ENCODE peak calls at places on chromosomes 6 and 20, in nine cellular contexts. One of them, this sample, is unnamed.

GRCh38 chr20:41245086-41245707 is 72.3 kb downstream of the ZHX3 start:
- DNase-seq in EL: no peak
- DNase-seq in non-pigmented ciliary epithelial cell: no peak
- DNase-seq in aorta: no peak
- DNase-seq in fibroblast of mammary gland: peak; percentile 52
- DNase-seq in MM.1S: no peak
- DNase-seq in substantia nigra: peak; percentile 16
- DNase-seq in hepatocyte: no peak
- DNase-seq in CD8-positive, alpha-beta T cell: no peak
- DNase-seq in this sample: no peak

GRCh38 chr20:38932457-38933120 is 6.4 kb downstream of the FAM83D start:
- DNase-seq in substantia nigra: no peak
- DNase-seq in EL: peak; percentile 51
- DNase-seq in hepatocyte: no peak
- DNase-seq in aorta: no peak
- DNase-seq in CD8-positive, alpha-beta T cell: no peak
- DNase-seq in fibroblast of mammary gland: peak; percentile 56
- DNase-seq in non-pigmented ciliary epithelial cell: peak; percentile 17
- DNase-seq in MM.1S: no peak
- DNase-seq in this sample: no peak

GRCh38 chr20:37363221-37364012 is 17.5 kb downstream of the SRC start:
- DNase-seq in MM.1S: no peak
- DNase-seq in CD8-positive, alpha-beta T cell: no peak
- DNase-seq in aorta: no peak
- DNase-seq in hepatocyte: no peak
- DNase-seq in non-pigmented ciliary epithelial cell: no peak
- DNase-seq in fibroblast of mammary gland: no peak
- DNase-seq in substantia nigra: no peak
- DNase-seq in EL: no peak
- DNase-seq in this sample: no peak

GRCh38 chr6:143339223-143339622 is 111.3 kb downstream of the ADAT2 start:
- DNase-seq in EL: no peak
- DNase-seq in fibroblast of mammary gland: no peak
- DNase-seq in substantia nigra: no peak
- DNase-seq in hepatocyte: no peak
- DNase-seq in aorta: no peak
- DNase-seq in MM.1S: no peak
- DNase-seq in non-pigmented ciliary epithelial cell: no peak
- DNase-seq in CD8-positive, alpha-beta T cell: no peak
- DNase-seq in this sample: no peak

GRCh38 chr6:45746046-45746445 is 269.6 kb downstream of the CLIC5 start:
- DNase-seq in MM.1S: no peak
- DNase-seq in EL: peak; percentile 90
- DNase-seq in non-pigmented ciliary epithelial cell: peak; percentile 78
- DNase-seq in hepatocyte: no peak
- DNase-seq in substantia nigra: no peak
- DNase-seq in aorta: no peak
- DNase-seq in fibroblast of mammary gland: peak; percentile 77
- DNase-seq in CD8-positive, alpha-beta T cell: no peak
- DNase-seq in this sample: no peak

GRCh38 chr6:130105996-130106704 is 87.8 kb downstream of the L3MBTL3 start:
- DNase-seq in hepatocyte: no peak
- DNase-seq in non-pigmented ciliary epithelial cell: no peak
- DNase-seq in fibroblast of mammary gland: no peak
- DNase-seq in substantia nigra: no peak
- DNase-seq in MM.1S: no peak
- DNase-seq in EL: no peak
- DNase-seq in CD8-positive, alpha-beta T cell: no peak
- DNase-seq in aorta: no peak
- DNase-seq in this sample: no peak

GRCh38 chr20:50592282-50593004 is 82.3 kb downstream of the PTPN1 start:
- DNase-seq in EL: no peak
- DNase-seq in CD8-positive, alpha-beta T cell: no peak
- DNase-seq in hepatocyte: no peak
- DNase-seq in MM.1S: no peak
- DNase-seq in substantia nigra: no peak
- DNase-seq in fibroblast of mammary gland: peak; percentile 33
- DNase-seq in non-pigmented ciliary epithelial cell: no peak
- DNase-seq in aorta: no peak
- DNase-seq in this sample: no peak

GRCh38 chr6:152720964-152721363 is 23.3 kb downstream of the MYCT1 start:
- DNase-seq in MM.1S: no peak
- DNase-seq in fibroblast of mammary gland: peak; percentile 16
- DNase-seq in EL: no peak
- DNase-seq in non-pigmented ciliary epithelial cell: no peak
- DNase-seq in aorta: no peak
- DNase-seq in CD8-positive, alpha-beta T cell: no peak
- DNase-seq in hepatocyte: no peak
- DNase-seq in substantia nigra: no peak
- DNase-seq in this sample: peak; percentile 55

GRCh38 chr6:83417880-83418663 is 12.8 kb downstream of the ME1 start:
- DNase-seq in EL: peak; percentile 52
- DNase-seq in hepatocyte: peak; percentile 74
- DNase-seq in substantia nigra: no peak
- DNase-seq in MM.1S: peak; percentile 59
- DNase-seq in aorta: no peak
- DNase-seq in non-pigmented ciliary epithelial cell: peak; percentile 24
- DNase-seq in fibroblast of mammary gland: peak; percentile 75
- DNase-seq in CD8-positive, alpha-beta T cell: no peak
- DNase-seq in this sample: peak; percentile 10

GRCh38 chr20:25739615-25740320 is 43.1 kb upstream of the ZNF337 start:
- DNase-seq in non-pigmented ciliary epithelial cell: no peak
- DNase-seq in EL: peak; percentile 85
- DNase-seq in substantia nigra: no peak
- DNase-seq in hepatocyte: no peak
- DNase-seq in CD8-positive, alpha-beta T cell: no peak
- DNase-seq in aorta: no peak
- DNase-seq in fibroblast of mammary gland: peak; percentile 34
- DNase-seq in MM.1S: no peak
- DNase-seq in this sample: no peak

GRCh38 chr6:31680841-31681671 is at the start of gene LY6G5C:
- DNase-seq in CD8-positive, alpha-beta T cell: peak; percentile 54
- DNase-seq in aorta: peak; percentile 90
- DNase-seq in non-pigmented ciliary epithelial cell: peak; percentile 74
- DNase-seq in substantia nigra: peak; percentile 75
- DNase-seq in EL: peak; percentile 85
- DNase-seq in MM.1S: peak; percentile 65
- DNase-seq in hepatocyte: peak; percentile 89
- DNase-seq in fibroblast of mammary gland: peak; percentile 91
- DNase-seq in this sample: peak; percentile 74

GRCh38 chr6:75204222-75204958 is 1.5 kb downstream of the COL12A1 start:
- DNase-seq in CD8-positive, alpha-beta T cell: no peak
- DNase-seq in aorta: peak; percentile 87
- DNase-seq in substantia nigra: peak; percentile 27
- DNase-seq in fibroblast of mammary gland: peak; percentile 96
- DNase-seq in hepatocyte: peak; percentile 89
- DNase-seq in MM.1S: peak; percentile 63
- DNase-seq in non-pigmented ciliary epithelial cell: no peak
- DNase-seq in EL: peak; percentile 94
- DNase-seq in this sample: no peak

This sample was measured in OCI-LY7.